ENCODE peak calls at places on chromosome 14, in five cellular contexts. One of them, this sample, is unnamed.
A peak's percentile ranks its signal among the peaks of the same experiment; 100 is the strongest.

GRCh38 chr14:99537399-99537798 is 56.2 kb downstream of the CCNK start:
- DNase-seq in SK-N-SH: no peak
- DNase-seq in GM12878: no peak
- DNase-seq in HepG2: no peak
- DNase-seq in K562: no peak
- DNase-seq in this sample: peak; percentile 83

GRCh38 chr14:69571449-69571878 is 3.2 kb downstream of the CCDC177 start:
- DNase-seq in HepG2: no peak
- DNase-seq in K562: no peak
- DNase-seq in GM12878: no peak
- DNase-seq in SK-N-SH: no peak
- DNase-seq in this sample: no peak

GRCh38 chr14:97723834-97724770 is 926.9 kb downstream of the VRK1 start:
- DNase-seq in HepG2: no peak
- DNase-seq in GM12878: no peak
- DNase-seq in SK-N-SH: no peak
- DNase-seq in K562: no peak
- DNase-seq in this sample: no peak

GRCh38 chr14:57533214-57533613 is 39.6 kb upstream of the CCDC198 start:
- DNase-seq in GM12878: peak; percentile 31
- DNase-seq in K562: no peak
- DNase-seq in HepG2: peak; percentile 12
- DNase-seq in SK-N-SH: no peak
- DNase-seq in this sample: no peak

GRCh38 chr14:45253754-45254300 is 825 bp upstream of the MIS18BP1 start:
- DNase-seq in HepG2: no peak
- DNase-seq in GM12878: no peak
- DNase-seq in K562: no peak
- DNase-seq in SK-N-SH: no peak
- DNase-seq in this sample: peak; percentile 26

GRCh38 chr14:68880581-68881105 is 87.8 kb upstream of the ZFP36L1 start:
- DNase-seq in K562: no peak
- DNase-seq in SK-N-SH: no peak
- DNase-seq in GM12878: no peak
- DNase-seq in HepG2: no peak
- DNase-seq in this sample: no peak

GRCh38 chr14:33052899-33053400 is 114.3 kb downstream of the NPAS3 start:
- DNase-seq in HepG2: no peak
- DNase-seq in SK-N-SH: no peak
- DNase-seq in GM12878: no peak
- DNase-seq in K562: no peak
- DNase-seq in this sample: no peak

GRCh38 chr14:23729720-23730387 is 93.7 kb downstream of the DHRS2 start:
- DNase-seq in SK-N-SH: peak; percentile 22
- DNase-seq in K562: peak; percentile 32
- DNase-seq in HepG2: peak; percentile 69
- DNase-seq in GM12878: no peak
- DNase-seq in this sample: no peak

GRCh38 chr14:68358500-68358899 is 434.4 kb downstream of the ZFP36L1 start:
- DNase-seq in SK-N-SH: no peak
- DNase-seq in HepG2: no peak
- DNase-seq in K562: no peak
- DNase-seq in GM12878: no peak
- DNase-seq in this sample: no peak

GRCh38 chr14:99570542-99571302 is 33.3 kb downstream of the CCDC85C start:
- DNase-seq in GM12878: no peak
- DNase-seq in SK-N-SH: no peak
- DNase-seq in K562: no peak
- DNase-seq in HepG2: no peak
- DNase-seq in this sample: no peak

GRCh38 chr14:55005071-55005470 is 21.8 kb downstream of the WDHD1 start:
- DNase-seq in GM12878: no peak
- DNase-seq in K562: no peak
- DNase-seq in SK-N-SH: no peak
- DNase-seq in HepG2: no peak
- DNase-seq in this sample: peak; percentile 74

DNA sequence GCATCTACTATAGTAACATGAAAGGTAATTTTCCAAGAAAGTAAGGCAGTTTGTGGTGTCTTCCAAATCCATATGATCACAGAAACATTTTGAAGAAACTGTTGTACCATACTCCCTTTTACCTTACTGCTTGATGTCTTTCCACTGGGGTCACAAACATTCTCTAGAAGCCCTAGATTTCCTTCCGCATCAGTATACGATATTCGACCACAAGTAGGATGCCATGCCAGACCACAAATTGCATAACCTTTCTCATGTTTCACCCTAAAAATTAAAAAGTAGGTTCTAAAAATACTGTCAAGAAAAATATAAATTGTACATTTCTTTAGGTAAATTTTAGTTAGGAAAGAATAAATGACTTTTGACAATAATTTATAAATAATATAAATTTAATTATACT is 26.5 kb downstream of the WDHD1 start:
- DNase-seq in GM12878: no peak
- DNase-seq in HepG2: no peak
- DNase-seq in SK-N-SH: no peak
- DNase-seq in K562: no peak
- DNase-seq in this sample: peak; percentile 58
- TF ChIP-seq MXI1 in GM12878: no peak
- TF ChIP-seq MXI1 in HepG2: no peak
- TF ChIP-seq MXI1 in SK-N-SH: no peak
- TF ChIP-seq MXI1 in K562: no peak
- TF ChIP-seq MXI1 in this sample: no peak

DNA sequence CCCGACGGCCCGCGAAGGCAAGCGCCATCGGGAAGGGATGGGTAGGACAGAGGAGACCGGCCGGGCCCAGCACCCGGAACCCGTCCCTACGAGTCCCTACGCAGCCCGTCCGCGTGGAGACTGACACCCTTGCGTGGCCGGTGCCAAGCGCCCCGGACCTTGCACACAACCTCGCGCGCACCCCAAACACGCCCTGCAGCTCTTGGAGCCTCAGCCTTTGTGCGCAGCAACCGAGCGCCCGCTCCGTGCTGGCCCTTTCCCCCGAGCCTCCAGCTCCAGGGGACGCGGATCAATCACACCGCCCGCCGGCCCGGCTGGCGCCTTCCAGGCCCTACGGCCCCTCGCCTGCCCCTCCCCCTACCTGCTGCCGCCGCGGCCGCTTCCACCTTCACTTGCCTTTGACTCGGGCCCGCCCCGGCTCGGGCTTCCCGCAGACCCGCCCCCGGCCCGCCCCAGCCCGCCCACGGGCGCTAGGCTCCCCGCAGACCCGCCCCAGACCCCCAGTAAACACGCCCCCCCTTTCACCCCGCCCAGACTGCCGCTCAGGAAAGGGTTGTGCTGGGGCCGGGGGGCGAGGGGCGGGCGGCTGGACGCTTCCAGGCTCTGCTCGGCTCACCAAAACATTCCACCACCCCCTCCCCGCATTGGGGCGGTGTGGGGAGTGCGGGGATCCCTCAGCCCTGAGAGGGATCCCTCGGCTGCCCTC is at the start of gene NDRG2:
- DNase-seq in GM12878: no peak
- DNase-seq in SK-N-SH: peak; percentile 95
- DNase-seq in HepG2: peak; percentile 84
- DNase-seq in K562: peak; percentile 92
- DNase-seq in this sample: no peak
- TF ChIP-seq MXI1 in GM12878: no peak
- TF ChIP-seq MXI1 in SK-N-SH: peak; percentile 15
- TF ChIP-seq MXI1 in HepG2: peak; percentile 6
- TF ChIP-seq MXI1 in K562: no peak
- TF ChIP-seq MXI1 in this sample: no peak

GRCh38 chr14:61524211-61524806 is 171.0 kb upstream of the HIF1A start:
- DNase-seq in GM12878: no peak
- DNase-seq in HepG2: peak; percentile 84
- DNase-seq in SK-N-SH: no peak
- DNase-seq in K562: no peak
- DNase-seq in this sample: peak; percentile 74
- TF ChIP-seq MXI1 in GM12878: no peak
- TF ChIP-seq MXI1 in HepG2: no peak
- TF ChIP-seq MXI1 in SK-N-SH: no peak
- TF ChIP-seq MXI1 in K562: no peak
- TF ChIP-seq MXI1 in this sample: no peak

GRCh38 chr14:74669846-74670245 is 43.0 kb downstream of the AREL1 start:
- DNase-seq in K562: no peak
- DNase-seq in SK-N-SH: no peak
- DNase-seq in HepG2: no peak
- DNase-seq in GM12878: no peak
- DNase-seq in this sample: no peak

GRCh38 chr14:74675219-74675618 is 37.7 kb downstream of the AREL1 start:
- DNase-seq in GM12878: no peak
- DNase-seq in K562: no peak
- DNase-seq in HepG2: no peak
- DNase-seq in SK-N-SH: no peak
- DNase-seq in this sample: no peak

GRCh38 chr14:74673768-74674167 is 39.1 kb downstream of the AREL1 start:
- DNase-seq in K562: no peak
- DNase-seq in HepG2: no peak
- DNase-seq in GM12878: no peak
- DNase-seq in SK-N-SH: no peak
- DNase-seq in this sample: no peak

GRCh38 chr14:74670726-74671125 is 42.2 kb downstream of the AREL1 start:
- DNase-seq in SK-N-SH: no peak
- DNase-seq in K562: no peak
- DNase-seq in GM12878: no peak
- DNase-seq in HepG2: no peak
- DNase-seq in this sample: peak; percentile 82

DNA sequence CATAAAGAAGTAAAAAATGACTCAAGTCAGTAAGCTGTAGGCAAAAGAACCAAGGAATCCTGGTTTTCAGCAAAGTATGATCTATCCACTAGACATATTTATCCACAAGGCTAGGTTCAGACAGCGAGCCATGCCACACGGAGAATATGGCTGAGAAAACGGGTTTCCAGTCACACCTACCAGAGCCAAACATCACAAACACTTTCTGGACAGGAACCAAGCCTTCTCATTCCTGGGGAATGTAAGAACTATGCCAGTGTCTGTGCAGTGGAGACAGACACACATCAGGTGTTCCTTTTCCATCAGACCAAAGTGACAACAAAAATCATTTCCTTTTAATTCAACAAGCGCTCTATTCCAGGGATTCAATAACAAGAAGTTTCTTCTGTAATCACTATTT is 41.1 kb downstream of the AREL1 start:
- DNase-seq in HepG2: no peak
- DNase-seq in SK-N-SH: no peak
- DNase-seq in K562: no peak
- DNase-seq in GM12878: no peak
- DNase-seq in this sample: peak; percentile 79
- TF ChIP-seq MXI1 in HepG2: no peak
- TF ChIP-seq MXI1 in SK-N-SH: no peak
- TF ChIP-seq MXI1 in K562: no peak
- TF ChIP-seq MXI1 in GM12878: no peak
- TF ChIP-seq MXI1 in this sample: peak; percentile 13

DNA sequence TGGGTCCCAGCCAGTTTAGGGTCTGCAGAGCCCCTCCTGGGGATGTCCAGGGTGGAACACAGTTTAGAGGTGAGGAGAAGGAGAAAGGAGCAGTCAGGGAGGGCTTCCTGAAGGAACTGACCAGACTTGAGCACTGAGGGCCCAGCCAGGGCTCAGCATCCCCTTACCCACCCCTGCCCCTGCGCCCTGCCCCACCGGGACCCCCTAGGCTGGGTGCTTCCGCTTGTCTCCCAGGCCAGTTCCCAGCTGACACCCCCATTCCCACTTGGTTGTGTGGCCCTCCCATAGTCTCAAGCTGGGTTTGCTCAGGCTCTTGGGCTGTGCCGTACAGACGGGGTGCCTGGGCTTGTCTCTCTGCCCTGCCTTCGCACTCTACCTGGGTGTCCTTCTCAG is 26.3 kb upstream of the KIF26A start:
- DNase-seq in GM12878: no peak
- DNase-seq in SK-N-SH: no peak
- DNase-seq in K562: no peak
- DNase-seq in HepG2: no peak
- DNase-seq in this sample: no peak
- TF ChIP-seq MXI1 in GM12878: no peak
- TF ChIP-seq MXI1 in SK-N-SH: no peak
- TF ChIP-seq MXI1 in K562: no peak
- TF ChIP-seq MXI1 in HepG2: no peak
- TF ChIP-seq MXI1 in this sample: no peak

GRCh38 chr14:64117671-64118402 is 176.3 kb downstream of the ESR2 start:
- DNase-seq in K562: no peak
- DNase-seq in HepG2: no peak
- DNase-seq in GM12878: no peak
- DNase-seq in SK-N-SH: no peak
- DNase-seq in this sample: peak; percentile 28
- TF ChIP-seq MXI1 in K562: no peak
- TF ChIP-seq MXI1 in HepG2: no peak
- TF ChIP-seq MXI1 in GM12878: no peak
- TF ChIP-seq MXI1 in SK-N-SH: no peak
- TF ChIP-seq MXI1 in this sample: no peak